ENCODE peak calls at places on chromosomes 12 and 14, in eight cellular contexts. R is choroid plexus epithelial cell, X is AG09309, L is fibroblast of mammary gland, M is WERI-Rb-1, S is AG04450, G is heart right ventricle, K is uterus. H is an unnamed sample.

GRCh38 chr14:55102141-55102547 is 26.9 kb upstream of the LGALS3 start:
- DNase-seq in R (peak; percentile 99), X (peak; percentile 100), L (peak; percentile 100), M (no peak), S (peak; percentile 84), G (peak; percentile 77), K (peak; percentile 85), H (no peak)

GRCh38 chr14:99522457-99522891 is 41.3 kb downstream of the CCNK start:
- DNase-seq in R (peak; percentile 44), X (no peak), L (peak; percentile 60), M (peak; percentile 72), S (peak; percentile 46), G (no peak), K (peak; percentile 68), H (no peak)

GRCh38 chr14:55458800-55459577 is 18.6 kb upstream of the TBPL2 start:
- DNase-seq in R (peak; percentile 44), X (no peak), L (peak; percentile 64), M (no peak), S (no peak), G (no peak), K (no peak), H (no peak)

GRCh38 chr12:92703777-92704176 is 988 bp downstream of the PLEKHG7 start:
- DNase-seq in R (peak; percentile 21), X (no peak), L (no peak), M (no peak), S (no peak), G (no peak), K (no peak), H (no peak)

GRCh38 chr14:22375321-22375930 is 213.6 kb downstream of the DAD1 start:
- DNase-seq in R (peak; percentile 86), X (no peak), L (peak; percentile 61), M (peak; percentile 16), S (peak; percentile 39), G (no peak), K (no peak), H (peak; percentile 21)

GRCh38 chr14:61581955-61582615 is 113.2 kb upstream of the HIF1A start:
- DNase-seq in R (no peak), X (no peak), L (peak; percentile 91), M (no peak), S (no peak), G (peak; percentile 46), K (no peak), H (no peak)

GRCh38 chr12:89092297-89092696 is 260.0 kb downstream of the DUSP6 start:
- DNase-seq in R (no peak), X (no peak), L (no peak), M (no peak), S (no peak), G (no peak), K (no peak), H (no peak)

GRCh38 chr12:66960704-66961690 is 282.1 kb upstream of the GRIP1 start:
- DNase-seq in R (peak; percentile 11), X (no peak), L (peak; percentile 2), M (no peak), S (no peak), G (no peak), K (no peak), H (no peak)

GRCh38 chr12:69519871-69520270 is 49.7 kb downstream of the FRS2 start:
- DNase-seq in R (no peak), X (no peak), L (no peak), M (no peak), S (no peak), G (no peak), K (no peak), H (no peak)

DNA sequence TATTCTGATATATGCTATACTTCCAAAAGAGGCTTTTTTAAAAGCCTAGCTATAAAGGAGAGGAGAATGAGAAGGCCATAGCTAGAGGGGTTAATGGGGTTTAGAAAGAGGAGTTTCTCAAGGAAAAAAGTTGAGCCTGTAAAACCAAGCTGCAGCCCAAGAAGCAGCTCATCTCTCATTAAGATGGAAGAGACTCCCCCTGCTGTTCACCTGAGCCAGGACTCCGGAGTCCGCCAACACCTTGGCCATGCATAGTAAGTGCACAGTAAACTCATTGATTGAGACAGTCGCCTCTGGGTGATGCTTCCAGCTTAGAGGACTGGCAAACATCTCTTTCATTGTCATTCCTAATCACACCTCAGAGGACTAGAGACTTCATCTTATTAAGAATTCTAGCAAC is 46.2 kb downstream of the ANO2 start:
- DNase-seq in R (no peak), X (no peak), L (no peak), M (no peak), S (no peak), G (no peak), K (no peak), H (no peak)
- TF ChIP-seq CTCF in R (no peak), X (peak; percentile 20), L (no peak), M (peak; percentile 39), S (no peak), G (no peak), K (no peak), H (no peak)

GRCh38 chr14:92153581-92153980 is 31.8 kb downstream of the CPSF2 start:
- DNase-seq in R (no peak), X (no peak), L (no peak), M (no peak), S (no peak), G (no peak), K (no peak), H (no peak)
- TF ChIP-seq CTCF in R (no peak), X (no peak), L (no peak), M (no peak), S (no peak), G (no peak), K (no peak), H (no peak)

GRCh38 chr12:12266389-12266872 is 413 bp downstream of the LRP6 start:
- DNase-seq in R (no peak), X (no peak), L (no peak), M (peak; percentile 27), S (no peak), G (no peak), K (peak; percentile 49), H (no peak)

GRCh38 chr12:12265035-12265434 is 1.8 kb downstream of the LRP6 start:
- DNase-seq in R (no peak), X (no peak), L (no peak), M (no peak), S (no peak), G (no peak), K (no peak), H (no peak)

GRCh38 chr12:12267801-12268200 is 957 bp upstream of the LRP6 start:
- DNase-seq in R (no peak), X (no peak), L (no peak), M (peak; percentile 44), S (no peak), G (no peak), K (no peak), H (no peak)

GRCh38 chr12:12265571-12266388 is 1.1 kb downstream of the LRP6 start:
- DNase-seq in R (peak; percentile 70), X (no peak), L (peak; percentile 40), M (no peak), S (no peak), G (no peak), K (no peak), H (no peak)

DNA sequence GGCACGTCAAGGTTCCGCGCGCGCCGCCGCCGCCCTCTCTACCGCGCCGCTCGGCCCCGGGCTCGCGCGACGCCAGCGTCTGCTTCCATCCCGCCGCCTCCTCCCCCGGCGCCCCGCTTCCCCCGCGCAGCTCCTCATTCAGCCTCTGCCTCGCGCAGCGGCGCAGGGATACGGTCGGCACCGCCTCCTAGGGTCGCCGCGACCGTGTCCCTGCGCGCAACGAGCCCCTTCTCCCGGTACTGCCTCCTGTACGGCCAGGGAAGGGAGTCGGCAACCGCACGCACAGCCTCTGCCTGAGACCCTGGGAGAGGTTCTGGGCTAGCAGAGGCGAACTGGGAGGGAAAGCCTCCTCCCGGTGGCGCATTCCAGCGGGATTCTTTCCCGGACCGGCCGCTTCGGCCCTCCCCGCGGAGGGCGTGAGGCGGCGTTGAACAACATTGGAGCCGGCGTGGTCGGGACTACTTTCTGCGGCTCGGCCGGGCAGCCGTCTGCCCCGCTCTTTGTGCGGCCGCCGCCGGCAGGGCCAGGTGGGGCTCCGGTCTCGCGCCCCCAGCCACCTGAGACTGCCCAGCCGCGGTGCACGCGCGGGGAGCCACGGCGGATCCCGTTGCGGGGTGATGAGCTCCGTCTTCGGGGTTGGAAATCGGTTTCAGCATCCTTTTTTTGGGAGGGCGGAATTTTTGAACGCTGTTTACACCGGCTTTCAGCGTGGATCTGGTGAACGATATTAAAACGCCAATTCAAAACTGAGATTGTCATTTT is at the start of gene LRP6:
- DNase-seq in R (peak; percentile 96), X (peak; percentile 86), L (peak; percentile 92), M (peak; percentile 92), S (peak; percentile 91), G (peak; percentile 92), K (peak; percentile 90), H (peak; percentile 87)
- TF ChIP-seq CTCF in R (peak; percentile 1), X (no peak), L (no peak), M (no peak), S (no peak), G (peak; percentile 8), K (no peak), H (peak; percentile 24)

GRCh38 chr14:104094709-104095425 is 9.4 kb downstream of the ASPG start:
- DNase-seq in R (peak; percentile 62), X (no peak), L (peak; percentile 28), M (peak; percentile 85), S (no peak), G (peak; percentile 47), K (no peak), H (peak; percentile 93)
- TF ChIP-seq CTCF in R (peak; percentile 88), X (peak; percentile 85), L (peak; percentile 65), M (peak; percentile 98), S (peak; percentile 57), G (peak; percentile 86), K (peak; percentile 60), H (peak; percentile 95)

GRCh38 chr14:24806061-24806678 is 172.2 kb upstream of the GZMB start:
- DNase-seq in R (peak; percentile 75), X (peak; percentile 4), L (peak; percentile 45), M (peak; percentile 59), S (peak; percentile 4), G (peak; percentile 69), K (peak; percentile 47), H (peak; percentile 59)
- TF ChIP-seq CTCF in R (peak; percentile 96), X (peak; percentile 72), L (peak; percentile 79), M (peak; percentile 81), S (peak; percentile 83), G (peak; percentile 91), K (peak; percentile 66), H (peak; percentile 93)

GRCh38 chr12:90958995-90959394 is 4.0 kb upstream of the CCER1 start:
- DNase-seq in R (peak; percentile 57), X (no peak), L (peak; percentile 46), M (no peak), S (no peak), G (no peak), K (no peak), H (no peak)
- TF ChIP-seq CTCF in R (peak; percentile 41), X (peak; percentile 21), L (peak; percentile 31), M (no peak), S (no peak), G (peak; percentile 29), K (peak; percentile 24), H (peak; percentile 19)

GRCh38 chr12:102960766-102961487 is 3.5 kb downstream of the ASCL1 start:
- DNase-seq in R (no peak), X (no peak), L (no peak), M (no peak), S (no peak), G (no peak), K (no peak), H (no peak)
- TF ChIP-seq CTCF in R (no peak), X (no peak), L (no peak), M (no peak), S (no peak), G (no peak), K (no peak), H (no peak)